ENCODE peak calls at places on chromosome 3, in eight cellular contexts. Y, T, H, E, P, G, M and A are unnamed samples.

GRCh38 chr3:39237012-39237411 is 42.8 kb downstream of the CX3CR1 start:
- DNase-seq in P (no peak), H (no peak), E (no peak), M (no peak), Y (no peak), T (no peak), G (no peak), A (no peak)

GRCh38 chr3:5138214-5138981 is 16.3 kb downstream of the ARL8B start:
- DNase-seq in M (no peak), H (no peak), Y (no peak), T (no peak), P (no peak), E (no peak), G (no peak), A (no peak)

GRCh38 chr3:48399387-48400172 is 27.6 kb downstream of the FBXW12 start:
- DNase-seq in Y (no peak), G (no peak), E (peak), H (no peak), M (peak), T (no peak), P (no peak), A (no peak)

GRCh38 chr3:188491276-188491687 is 337.3 kb downstream of the LPP start:
- DNase-seq in Y (no peak), E (no peak), P (no peak), H (no peak), M (no peak), G (no peak), T (no peak), A (no peak)

GRCh38 chr3:53160660-53161344 is at the start of gene PRKCD:
- DNase-seq in T (peak), E (peak), H (peak), M (peak), P (peak), Y (peak), G (peak), A (peak)

GRCh38 chr3:9157651-9158383 is 91.6 kb downstream of the SRGAP3 start:
- DNase-seq in E (no peak), G (no peak), H (no peak), T (no peak), Y (no peak), P (no peak), M (no peak), A (no peak)

GRCh38 chr3:192022412-192022811 is 561.4 kb downstream of the PYDC2 start:
- DNase-seq in G (no peak), P (no peak), T (no peak), Y (no peak), M (no peak), H (no peak), E (no peak), A (no peak)

GRCh38 chr3:152258448-152259302 is 10.1 kb upstream of the MBNL1 start:
- DNase-seq in H (peak), P (no peak), E (peak), T (no peak), M (no peak), Y (no peak), G (no peak), A (peak)

GRCh38 chr3:11128682-11129632 is 25.3 kb upstream of the HRH1 start:
- DNase-seq in P (no peak), H (no peak), E (no peak), T (no peak), G (no peak), Y (no peak), M (no peak), A (no peak)

GRCh38 chr3:148466143-148466542 is 231.6 kb upstream of the AGTR1 start:
- DNase-seq in M (peak), G (no peak), Y (no peak), T (no peak), E (peak), H (no peak), P (no peak), A (no peak)

GRCh38 chr3:138082992-138083386 is 32.4 kb downstream of the DZIP1L start:
- DNase-seq in E (no peak), Y (no peak), M (no peak), T (no peak), H (no peak), G (no peak), P (no peak), A (no peak)

GRCh38 chr3:151794080-151794479 is 19.8 kb upstream of the AADAC start:
- DNase-seq in H (no peak), Y (no peak), G (no peak), M (no peak), T (no peak), E (no peak), P (no peak), A (no peak)